ENCODE peak calls at places on chromosomes 4 and X, in five cellular contexts. U, F, K, H and Y are unnamed samples.

GRCh38 chr4:55395529-55396304 is at the start of gene TMEM165:
- DNase-seq in K (no peak), F (peak), U (peak), H (peak), Y (peak)

GRCh38 chr4:70902577-70903281 is 560 bp downstream of the MOB1B start:
- DNase-seq in U (peak), F (peak), H (peak), K (no peak), Y (no peak)

GRCh38 chr4:53680168-53680567 is 88.9 kb upstream of the LNX1 start:
- DNase-seq in H (no peak), U (no peak), F (no peak), K (no peak), Y (no peak)

GRCh38 chrX:68989865-68990606 is 161.2 kb downstream of the EFNB1 start:
- DNase-seq in H (peak), F (peak), U (peak), K (peak), Y (no peak)

GRCh38 chr4:89803036-89803435 is 33.9 kb downstream of the SNCA start:
- DNase-seq in K (no peak), F (no peak), U (no peak), H (no peak), Y (no peak)

GRCh38 chr4:173529505-173530325 is at the start of gene HAND2:
- DNase-seq in U (peak), F (peak), H (peak), K (no peak), Y (no peak)

GRCh38 chr4:19987746-19988145 is 264.0 kb upstream of the SLIT2 start:
- DNase-seq in K (no peak), F (peak), U (peak), H (no peak), Y (no peak)

GRCh38 chr4:124931050-124931449 is 218.5 kb upstream of the ANKRD50 start:
- DNase-seq in H (no peak), F (peak), U (peak), K (no peak), Y (no peak)

GRCh38 chr4:99668472-99668871 is 10.8 kb upstream of the C4orf54 start:
- DNase-seq in F (no peak), U (no peak), K (no peak), H (no peak), Y (no peak)

DNA sequence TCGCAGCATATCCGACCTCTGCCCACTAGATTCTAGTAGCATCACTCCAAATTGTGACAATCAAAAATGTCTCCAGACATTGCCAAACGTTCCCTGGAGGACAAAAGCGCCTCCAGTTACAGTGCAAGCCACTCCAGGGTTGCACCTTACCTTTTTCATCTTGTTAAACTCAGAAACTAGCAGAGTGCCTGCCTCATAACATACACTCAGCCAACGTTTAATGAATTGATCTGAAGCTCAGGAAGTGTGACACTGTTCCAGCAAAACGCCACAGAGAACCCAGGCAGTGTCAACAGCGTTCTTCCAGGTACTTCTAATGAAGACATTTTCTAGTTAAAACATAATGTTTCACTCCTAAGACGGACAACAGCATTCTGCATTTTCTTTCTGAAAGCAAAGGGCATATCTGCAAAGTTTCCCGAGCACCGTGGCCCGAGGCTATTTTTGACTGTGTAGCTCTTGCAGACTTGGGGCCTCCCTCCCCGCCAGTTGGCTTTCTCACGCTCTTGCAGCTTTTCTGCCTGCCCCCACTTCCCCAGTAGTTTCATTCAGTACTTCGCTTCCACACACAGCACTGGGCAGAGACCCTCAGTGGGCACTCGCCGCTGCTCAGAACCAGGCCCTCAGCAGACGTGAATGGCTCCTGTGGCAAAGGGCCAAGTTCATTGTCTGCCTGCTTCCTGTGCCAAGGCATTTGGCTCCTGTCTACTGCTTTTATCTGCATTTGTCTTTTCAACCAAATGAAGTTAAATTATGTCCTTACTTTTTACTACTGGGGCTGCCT is 133.4 kb upstream of the TTC29 start:
- DNase-seq in K (no peak), F (no peak), H (no peak), U (peak), Y (no peak)
- H3K4me3 ChIP-seq in K (no peak), F (no peak), H (no peak), U (peak), Y (peak)

GRCh38 chrX:19886375-19886774 is 1.0 kb downstream of the SH3KBP1 start:
- DNase-seq in H (peak), U (no peak), F (no peak), K (no peak), Y (no peak)

GRCh38 chrX:19889582-19890342 is 2.4 kb upstream of the SH3KBP1 start:
- DNase-seq in H (no peak), K (no peak), F (peak), U (peak), Y (no peak)

GRCh38 chrX:19885732-19886131 is 1.7 kb downstream of the SH3KBP1 start:
- DNase-seq in F (no peak), U (no peak), K (no peak), H (no peak), Y (no peak)

GRCh38 chrX:19886888-19887531 is 390 bp downstream of the SH3KBP1 start:
- DNase-seq in K (no peak), F (no peak), H (peak), U (no peak), Y (no peak)

GRCh38 chrX:19888419-19888879 is 1.0 kb upstream of the SH3KBP1 start:
- DNase-seq in F (peak), U (peak), K (no peak), H (peak), Y (no peak)
- H3K4me3 ChIP-seq in F (peak), U (peak), K (peak), H (peak), Y (peak)

DNA sequence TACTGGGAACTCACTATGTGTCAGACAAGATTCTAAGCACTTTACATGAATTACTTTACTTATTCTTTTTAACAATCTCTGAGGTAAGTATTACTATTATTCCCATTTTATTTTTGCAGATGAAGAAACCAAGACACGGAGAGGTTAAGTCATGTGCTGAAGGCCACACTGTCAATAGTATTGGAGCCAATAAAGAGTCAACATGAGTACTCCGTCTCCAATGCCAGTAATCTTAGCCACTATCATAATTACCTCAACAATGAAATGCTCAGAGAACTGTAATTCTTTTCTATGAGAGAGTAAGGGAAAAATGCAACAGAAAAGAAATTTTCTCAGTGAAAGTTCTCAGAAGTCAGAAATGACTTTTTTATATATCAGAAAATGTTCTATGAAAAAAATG is 12.7 kb downstream of the EGF start:
- DNase-seq in H (no peak), F (no peak), K (no peak), U (no peak), Y (no peak)
- H3K4me3 ChIP-seq in H (no peak), F (no peak), K (no peak), U (no peak), Y (no peak)

GRCh38 chr4:69735119-69735518 is 25.3 kb downstream of the SULT1B1 start:
- DNase-seq in H (no peak), U (no peak), K (no peak), F (no peak), Y (no peak)
- H3K4me3 ChIP-seq in H (no peak), U (no peak), K (no peak), F (no peak), Y (no peak)

GRCh38 chrX:45850197-45850774 is 649.6 kb upstream of the DIPK2B start:
- DNase-seq in F (peak), H (peak), U (peak), K (no peak), Y (no peak)
- H3K4me3 ChIP-seq in F (peak), H (peak), U (peak), K (peak), Y (peak)

GRCh38 chrX:66632473-66632872 is 6.4 kb downstream of the EDA2R start:
- DNase-seq in F (no peak), H (no peak), U (peak), K (no peak), Y (no peak)

GRCh38 chrX:66632986-66633385 is 5.9 kb downstream of the EDA2R start:
- DNase-seq in H (no peak), F (peak), U (peak), K (no peak), Y (no peak)

GRCh38 chrX:66633541-66633940 is 5.3 kb downstream of the EDA2R start:
- DNase-seq in K (no peak), H (no peak), U (peak), F (peak), Y (no peak)

GRCh38 chrX:66634272-66634671 is 4.6 kb downstream of the EDA2R start:
- DNase-seq in H (no peak), U (peak), K (no peak), F (no peak), Y (no peak)

GRCh38 chrX:66635360-66635759 is 3.5 kb downstream of the EDA2R start:
- DNase-seq in K (peak), F (peak), U (peak), H (no peak), Y (no peak)
- H3K4me3 ChIP-seq in K (no peak), F (no peak), U (no peak), H (no peak), Y (no peak)

GRCh38 chrX:107629533-107629909 is 1.2 kb downstream of the PRPS1 start:
- DNase-seq in K (no peak), F (peak), U (peak), H (peak), Y (no peak)
- H3K4me3 ChIP-seq in K (peak), F (peak), U (peak), H (peak), Y (peak)

GRCh38 chrX:11949291-11949690 is 189.0 kb upstream of the FRMPD4 start:
- DNase-seq in K (no peak), H (no peak), F (no peak), U (peak), Y (no peak)

DNA sequence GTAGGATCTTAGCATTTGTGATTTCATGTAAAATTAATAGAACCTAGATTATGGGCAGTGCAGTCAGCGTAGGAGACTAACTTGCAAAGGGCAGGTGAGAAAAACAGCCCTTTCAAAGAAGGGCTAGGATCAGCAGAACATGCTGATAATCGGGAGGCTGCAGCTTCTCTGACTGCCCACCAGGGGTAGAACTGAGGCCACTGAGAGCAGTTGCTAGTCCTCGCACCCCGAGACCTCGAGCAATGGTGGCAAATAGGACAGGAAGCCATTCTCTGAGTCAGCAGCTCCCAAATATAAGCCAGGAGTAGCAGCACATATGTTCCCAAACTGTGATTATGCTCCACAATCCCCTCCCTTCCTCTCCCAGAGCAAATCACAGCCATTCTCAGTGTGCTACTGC is 186.4 kb downstream of the MSL3 start:
- DNase-seq in F (peak), H (peak), K (peak), U (peak), Y (no peak)
- H3K4me3 ChIP-seq in F (no peak), H (no peak), K (no peak), U (no peak), Y (no peak)

GRCh38 chrX:73916489-73916888 is 353.5 kb downstream of the CHIC1 start:
- DNase-seq in F (no peak), K (no peak), U (no peak), H (no peak), Y (no peak)
- H3K4me3 ChIP-seq in F (no peak), K (no peak), U (no peak), H (no peak), Y (no peak)